ENCODE peak calls at places on chromosome 17, in four cellular contexts. U is K562, Q is HepG2, H is GM12878. J is an unnamed sample.
A peak's percentile ranks its signal among the peaks of the same experiment; 100 is the strongest.

GRCh38 chr17:68634345-68634876 is 33.2 kb upstream of the FAM20A start:
- DNase-seq in U (peak; percentile 10), Q (peak; percentile 18), H (no peak), J (no peak)

GRCh38 chr17:78789663-78790181 is 7.6 kb upstream of the CYTH1 start:
- DNase-seq in Q (no peak), U (no peak), H (no peak), J (no peak)

GRCh38 chr17:67639555-67639954 is 78.2 kb upstream of the NOL11 start:
- DNase-seq in Q (peak; percentile 68), H (no peak), U (no peak), J (no peak)

GRCh38 chr17:29807520-29808361 is 122.3 kb downstream of the SSH2 start:
- DNase-seq in U (peak; percentile 66), H (peak; percentile 31), Q (peak; percentile 57), J (peak; percentile 23)

GRCh38 chr17:48577946-48578615 is at the start of gene HOXB4:
- DNase-seq in Q (no peak), U (peak; percentile 87), H (peak; percentile 43), J (peak; percentile 76)

GRCh38 chr17:22409160-22409751 is 716.9 kb downstream of the KCNJ18 start:
- DNase-seq in Q (no peak), H (no peak), U (peak; percentile 26), J (no peak)

GRCh38 chr17:12398636-12399035 is 267.1 kb upstream of the MYOCD start:
- DNase-seq in H (no peak), Q (no peak), U (no peak), J (no peak)

GRCh38 chr17:52181842-52182241 is 23.3 kb upstream of the CA10 start:
- DNase-seq in H (no peak), U (no peak), Q (no peak), J (no peak)

GRCh38 chr17:42682400-42683384 is at the start of gene CNTNAP1:
- DNase-seq in H (no peak), U (peak; percentile 34), Q (peak; percentile 45), J (peak; percentile 78)

GRCh38 chr17:17151962-17152361 is 54.2 kb downstream of the PLD6 start:
- DNase-seq in U (no peak), H (no peak), Q (no peak), J (no peak)

GRCh38 chr17:76816590-76817135 is 51.5 kb upstream of the MGAT5B start:
- DNase-seq in Q (peak; percentile 44), U (peak; percentile 74), H (no peak), J (no peak)

GRCh38 chr17:17886747-17887146 is 50.0 kb upstream of the SREBF1 start:
- DNase-seq in Q (no peak), H (no peak), U (no peak), J (no peak)

GRCh38 chr17:49074851-49075540 is 57.6 kb upstream of the B4GALNT2 start:
- DNase-seq in U (no peak), H (no peak), Q (no peak), J (no peak)

GRCh38 chr17:83152745-83153611 is 73.6 kb downstream of the METRNL start:
- DNase-seq in U (no peak), H (no peak), Q (no peak), J (no peak)

GRCh38 chr17:78409191-78409621 is 30.8 kb downstream of the PGS1 start:
- DNase-seq in U (no peak), H (no peak), Q (no peak), J (no peak)

GRCh38 chr17:41500131-41500911 is 5.1 kb downstream of the KRT13 start:
- DNase-seq in H (no peak), U (peak; percentile 84), Q (no peak), J (no peak)

GRCh38 chr17:42761638-42762037 is 611 bp downstream of the RAMP2 start:
- DNase-seq in Q (no peak), U (no peak), H (no peak), J (no peak)

GRCh38 chr17:81427446-81428120 is 32.3 kb downstream of the BAHCC1 start:
- DNase-seq in U (no peak), H (no peak), Q (no peak), J (no peak)

GRCh38 chr17:32971171-32971570 is 20.5 kb upstream of the SPACA3 start:
- DNase-seq in U (peak; percentile 48), H (peak; percentile 56), Q (no peak), J (no peak)

GRCh38 chr17:78716814-78717393 is 65.2 kb downstream of the CYTH1 start:
- DNase-seq in Q (no peak), U (no peak), H (no peak), J (no peak)

GRCh38 chr17:57375770-57376181 is 119.5 kb downstream of the MSI2 start:
- DNase-seq in H (no peak), U (no peak), Q (no peak), J (no peak)

GRCh38 chr17:37430051-37430591 is 23.4 kb downstream of the TADA2A start:
- DNase-seq in H (no peak), Q (no peak), U (no peak), J (no peak)

GRCh38 chr17:8696456-8696855 is 48.2 kb downstream of the CCDC42 start:
- DNase-seq in U (no peak), H (no peak), Q (no peak), J (no peak)

GRCh38 chr17:32341141-32341856 is 674 bp downstream of the C17orf75 start:
- DNase-seq in H (no peak), Q (peak; percentile 58), U (peak; percentile 26), J (no peak)

GRCh38 chr17:34504814-34505484 is 74.4 kb upstream of the TMEM132E start:
- DNase-seq in H (no peak), U (no peak), Q (no peak), J (no peak)

GRCh38 chr17:51640108-51640622 is 379.8 kb downstream of the UTP18 start:
- DNase-seq in U (peak; percentile 17), Q (peak; percentile 16), H (no peak), J (no peak)

GRCh38 chr17:3843935-3844516 is 2.0 kb downstream of the NCBP3 start:
- DNase-seq in U (peak; percentile 20), H (no peak), Q (peak; percentile 59), J (no peak)

GRCh38 chr17:45147581-45148182 is 593 bp upstream of the HEXIM1 start:
- DNase-seq in H (peak; percentile 85), Q (peak; percentile 93), U (peak; percentile 70), J (peak; percentile 68)

GRCh38 chr17:19531780-19532501 is 1.7 kb upstream of the SLC47A1 start:
- DNase-seq in U (no peak), H (no peak), Q (no peak), J (no peak)
- TF ChIP-seq POLR2AphosphoS5 in U (no peak), H (no peak), Q (no peak), J (no peak)

GRCh38 chr17:75515523-75516254 is at the start of gene CASKIN2:
- DNase-seq in H (peak; percentile 30), Q (peak; percentile 86), U (peak; percentile 96), J (peak; percentile 94)

GRCh38 chr17:75513667-75514052 is 1.7 kb downstream of the CASKIN2 start:
- DNase-seq in H (no peak), Q (no peak), U (no peak), J (no peak)

GRCh38 chr17:75516255-75516618 is at the start of gene TSEN54:
- DNase-seq in U (peak; percentile 94), H (peak; percentile 33), Q (peak; percentile 78), J (peak; percentile 99)

GRCh38 chr17:75514299-75515228 is 773 bp downstream of the CASKIN2 start:
- DNase-seq in H (no peak), Q (no peak), U (peak; percentile 43), J (no peak)

DNA sequence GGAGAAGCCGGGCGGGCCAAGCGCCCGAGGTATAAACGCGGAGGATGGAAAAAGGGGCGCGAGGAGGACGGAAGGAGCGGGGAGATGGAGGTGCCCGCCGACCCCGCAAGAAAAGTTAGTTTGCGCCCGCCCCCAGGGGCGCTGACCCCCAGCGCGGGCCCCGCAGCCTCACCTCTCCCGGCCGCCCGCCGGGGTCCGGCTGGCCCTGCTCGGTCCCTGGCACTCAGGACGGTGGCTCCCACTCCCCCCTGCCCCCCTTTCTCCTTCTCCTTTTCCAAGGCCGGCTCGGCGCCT is 161 bp downstream of the CASKIN2 start:
- DNase-seq in Q (no peak), U (no peak), H (no peak), J (no peak)
- TF ChIP-seq POLR2A in Q (no peak), U (no peak), H (no peak), J (no peak)

DNA sequence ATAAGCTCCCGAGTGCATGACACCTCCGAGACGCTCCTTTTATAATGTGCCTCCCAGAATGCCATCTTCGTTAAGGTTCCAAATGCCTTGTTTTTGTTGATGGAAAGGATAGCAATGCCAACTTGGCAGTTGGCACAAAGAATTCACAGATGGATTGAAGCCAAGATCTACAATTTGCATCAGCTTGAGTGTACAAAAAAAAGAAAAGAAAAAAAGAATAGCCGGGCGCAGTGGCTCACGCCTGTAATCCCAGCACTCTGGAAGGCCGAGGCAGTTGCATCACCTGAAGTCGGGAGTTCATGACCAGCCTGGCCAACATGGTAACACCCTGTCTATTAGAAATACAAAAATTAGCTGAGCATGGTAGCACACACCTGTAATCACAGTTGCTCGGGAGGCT is 7.6 kb downstream of the TBC1D16 start:
- DNase-seq in Q (no peak), U (no peak), H (no peak), J (no peak)
- TF ChIP-seq TAF1 in Q (no peak), U (no peak), H (no peak), J (no peak)

DNA sequence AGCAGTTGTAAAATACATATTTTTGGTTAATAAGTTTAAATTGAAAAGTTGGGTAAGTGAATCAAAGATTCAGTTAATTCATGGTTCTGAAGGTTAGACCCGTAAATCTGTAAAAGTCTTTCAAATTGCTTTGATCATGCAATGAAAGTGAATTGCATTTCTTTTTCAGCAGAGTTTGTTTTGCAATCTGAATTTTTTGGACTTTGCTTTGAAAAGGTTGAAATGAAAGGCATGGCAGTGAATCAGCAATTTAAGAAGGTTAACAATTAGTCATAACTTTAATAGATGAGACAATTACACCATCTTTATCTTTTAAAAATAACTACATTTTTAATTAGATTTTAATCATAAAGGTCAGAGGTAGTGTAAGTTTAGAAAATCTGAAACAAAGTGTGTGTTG is 310.9 kb upstream of the KCNJ16 start:
- DNase-seq in Q (no peak), H (no peak), U (no peak), J (no peak)
- TF ChIP-seq POLR2AphosphoS5 in Q (no peak), H (no peak), U (no peak), J (no peak)

GRCh38 chr17:60098578-60098977 is 19.9 kb upstream of the HEATR6 start:
- DNase-seq in H (no peak), U (no peak), Q (no peak), J (no peak)

GRCh38 chr17:60107526-60108257 is 29.0 kb upstream of the HEATR6 start:
- DNase-seq in H (no peak), U (no peak), Q (no peak), J (no peak)

GRCh38 chr17:60103957-60104356 is 25.2 kb upstream of the HEATR6 start:
- DNase-seq in Q (no peak), H (no peak), U (no peak), J (no peak)

GRCh38 chr17:60106377-60107059 is 27.8 kb upstream of the HEATR6 start:
- DNase-seq in Q (no peak), U (no peak), H (no peak), J (no peak)

DNA sequence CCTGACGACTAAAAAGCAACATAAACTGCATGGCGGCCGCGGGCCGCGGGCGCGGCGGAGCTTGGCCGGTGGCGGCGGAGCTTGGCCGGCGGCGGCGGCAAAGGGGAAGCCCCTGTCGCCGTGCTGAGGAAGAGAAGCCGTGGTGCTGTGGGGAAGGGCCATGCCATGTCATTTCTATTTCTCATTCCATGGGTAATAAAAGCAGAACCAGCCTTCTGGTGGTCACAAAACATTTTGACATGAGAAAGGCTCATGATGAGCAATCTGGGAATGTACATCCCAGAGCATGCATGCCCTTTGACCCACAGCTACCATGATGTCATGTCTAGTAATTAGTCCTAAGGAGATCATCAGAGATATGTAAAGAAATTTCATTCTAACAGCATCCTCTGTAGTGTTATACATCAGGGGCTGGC is 23.9 kb upstream of the HEATR6 start:
- DNase-seq in Q (no peak), H (no peak), U (no peak), J (no peak)
- TF ChIP-seq POLR2A in Q (no peak), H (no peak), U (no peak), J (no peak)

J was measured in GM12892.